ENCODE peak calls at places on chromosomes 5 and 9, in seven cellular contexts. Z is hippocampal formation, A is Caco-2, O is left colon, F is IMR-90, W is dorsolateral prefrontal cortex, L is HEK293T. Y is an unnamed sample.

GRCh38 chr5:72508241-72509170 is 1.3 kb upstream of the ZNF366 start:
- DNase-seq in O (no peak), A (no peak), F (no peak), L (no peak), Z (no peak), W (no peak), Y (no peak)

GRCh38 chr5:95835682-95836405 is 13.3 kb upstream of the GLRX start:
- DNase-seq in O (no peak), L (no peak), A (no peak), F (no peak), Z (no peak), W (no peak), Y (no peak)

GRCh38 chr9:121048618-121049017 is 1.5 kb downstream of the C5 start:
- DNase-seq in Z (no peak), O (no peak), F (peak; percentile 57), L (no peak), W (no peak), A (no peak), Y (no peak)

GRCh38 chr9:35664531-35665470 is at the start of gene ARHGEF39:
- DNase-seq in L (peak; percentile 90), W (peak; percentile 51), A (peak; percentile 86), F (peak; percentile 68), Z (peak; percentile 66), O (peak; percentile 88), Y (peak; percentile 76)

GRCh38 chr5:143001764-143002351 is 231.7 kb downstream of the ARHGAP26 start:
- DNase-seq in L (no peak), W (no peak), A (no peak), O (peak; percentile 14), Z (no peak), F (peak; percentile 84), Y (no peak)

GRCh38 chr9:20512106-20512505 is 110.2 kb downstream of the MLLT3 start:
- DNase-seq in Z (no peak), L (no peak), O (no peak), F (peak; percentile 72), A (no peak), W (no peak), Y (no peak)

GRCh38 chr5:154367101-154367500 is 78.7 kb upstream of the SAP30L start:
- DNase-seq in O (no peak), A (no peak), L (no peak), W (no peak), F (peak; percentile 87), Z (no peak), Y (no peak)

GRCh38 chr9:126965541-126966428 is 51.2 kb downstream of the RALGPS1 start:
- DNase-seq in L (peak; percentile 50), A (no peak), F (peak; percentile 61), W (peak; percentile 57), O (peak; percentile 28), Z (peak; percentile 57), Y (peak; percentile 55)

GRCh38 chr5:78544531-78545200 is 103.9 kb downstream of the LHFPL2 start:
- DNase-seq in F (peak; percentile 85), A (no peak), Z (no peak), L (no peak), O (no peak), W (no peak), Y (peak; percentile 50)

GRCh38 chr5:92242170-92242569 is 859.1 kb upstream of the ARRDC3 start:
- DNase-seq in W (no peak), O (no peak), F (no peak), A (no peak), Z (no peak), L (no peak), Y (no peak)

GRCh38 chr5:125045647-125046046 is 299.2 kb upstream of the ZNF608 start:
- DNase-seq in L (no peak), F (peak; percentile 54), W (no peak), A (no peak), O (no peak), Z (no peak), Y (no peak)

GRCh38 chr5:54040773-54041172 is 269.6 kb downstream of the ARL15 start:
- DNase-seq in A (no peak), F (no peak), W (no peak), O (no peak), L (no peak), Z (no peak), Y (no peak)

GRCh38 chr5:14298126-14298847 is 155.1 kb downstream of the TRIO start:
- DNase-seq in Z (no peak), W (no peak), F (peak; percentile 48), A (no peak), L (no peak), O (no peak), Y (no peak)